ENCODE peak calls at places on chromosomes 1 and 21, in six cellular contexts. H is esophagus squamous epithelium, W is A549, G is GM23338, T is Peyer's patch, F is IMR-90. V is an unnamed sample.

GRCh38 chr1:53446051-53446450 is 13.1 kb upstream of the DMRTB1 start:
- DNase-seq in G (no peak), T (no peak), W (no peak), F (no peak), H (no peak), V (no peak)

GRCh38 chr1:154431586-154432373 is 26.6 kb downstream of the IL6R start:
- DNase-seq in F (peak; percentile 99), T (no peak), H (no peak), G (no peak), W (no peak), V (no peak)

GRCh38 chr1:206784471-206784903 is 12.2 kb upstream of the IL10 start:
- DNase-seq in G (no peak), W (no peak), F (no peak), H (peak; percentile 32), T (peak; percentile 89), V (no peak)

GRCh38 chr21:40534886-40535285 is 312.1 kb downstream of the DSCAM start:
- DNase-seq in T (no peak), F (no peak), H (no peak), W (no peak), G (no peak), V (no peak)

GRCh38 chr1:167477962-167478361 is 40.4 kb downstream of the CD247 start:
- DNase-seq in F (no peak), W (no peak), H (no peak), G (no peak), T (peak; percentile 27), V (no peak)

GRCh38 chr1:192632641-192633532 is 3.1 kb upstream of the RGS13 start:
- DNase-seq in T (no peak), H (no peak), W (no peak), G (peak; percentile 27), F (no peak), V (no peak)

GRCh38 chr1:6506210-6507036 is 15.0 kb upstream of the PLEKHG5 start:
- DNase-seq in T (no peak), W (no peak), F (no peak), H (no peak), G (no peak), V (no peak)

GRCh38 chr1:43293896-43294760 is 6.7 kb upstream of the TIE1 start:
- DNase-seq in T (peak; percentile 76), G (no peak), H (no peak), W (no peak), F (peak; percentile 56), V (no peak)

GRCh38 chr1:93999806-94000205 is 90.6 kb upstream of the GCLM start:
- DNase-seq in W (no peak), F (no peak), H (no peak), T (no peak), G (no peak), V (no peak)

GRCh38 chr1:200919386-200919785 is 24.7 kb downstream of the INAVA start:
- DNase-seq in G (no peak), F (no peak), T (no peak), W (no peak), H (no peak), V (no peak)

GRCh38 chr1:28392027-28392652 is 22.6 kb downstream of the PHACTR4 start:
- DNase-seq in G (no peak), F (peak; percentile 92), T (no peak), W (peak; percentile 13), H (no peak), V (no peak)

GRCh38 chr1:14476170-14476955 is 122.1 kb upstream of the KAZN start:
- DNase-seq in H (no peak), T (no peak), F (peak; percentile 6), W (no peak), G (no peak), V (no peak)

GRCh38 chr1:9852410-9853301 is 28.9 kb upstream of the CLSTN1 start:
- DNase-seq in H (no peak), T (no peak), W (no peak), F (peak; percentile 59), G (no peak), V (no peak)

GRCh38 chr1:211870156-211870555 is 39.6 kb upstream of the LPGAT1 start:
- DNase-seq in W (no peak), G (no peak), F (no peak), H (no peak), T (no peak), V (no peak)

GRCh38 chr1:59475737-59476136 is 178.8 kb downstream of the FGGY start:
- DNase-seq in F (no peak), T (no peak), W (no peak), G (no peak), H (no peak), V (no peak)

GRCh38 chr1:154862927-154863701 is 7.0 kb downstream of the KCNN3 start:
- DNase-seq in W (no peak), F (no peak), G (peak; percentile 37), H (no peak), T (no peak), V (no peak)

GRCh38 chr21:42413500-42413899 is 9.8 kb downstream of the UBASH3A start:
- DNase-seq in G (no peak), W (no peak), T (peak; percentile 36), F (no peak), H (no peak), V (no peak)

GRCh38 chr1:9767964-9768668 is 55.6 kb downstream of the CLSTN1 start:
- DNase-seq in T (peak; percentile 47), W (no peak), H (no peak), F (no peak), G (peak; percentile 57), V (no peak)

GRCh38 chr1:47401761-47402160 is 14.3 kb upstream of the FOXE3 start:
- DNase-seq in H (no peak), T (no peak), W (no peak), F (no peak), G (no peak), V (no peak)

GRCh38 chr1:42214447-42214871 is 49.9 kb upstream of the GUCA2A start:
- DNase-seq in W (no peak), F (peak; percentile 80), T (no peak), H (no peak), G (no peak), V (no peak)

GRCh38 chr21:36698160-36699025 is 522 bp upstream of the SIM2 start:
- DNase-seq in T (no peak), F (peak; percentile 15), G (peak; percentile 71), H (no peak), W (peak; percentile 42), V (no peak)

GRCh38 chr21:33069994-33070811 is at the start of gene OLIG1:
- DNase-seq in T (no peak), F (peak; percentile 10), W (peak; percentile 55), H (no peak), G (peak; percentile 90), V (peak; percentile 58)

GRCh38 chr1:223712856-223713494 is 636 bp downstream of the CAPN2 start:
- DNase-seq in G (no peak), H (no peak), T (peak; percentile 60), F (no peak), W (no peak), V (peak; percentile 58)

GRCh38 chr1:201359031-201359872 is 18.2 kb downstream of the TNNT2 start:
- DNase-seq in W (no peak), T (no peak), F (no peak), G (no peak), H (no peak), V (no peak)

GRCh38 chr1:162530985-162531319 is 30.6 kb upstream of the UAP1 start:
- DNase-seq in W (no peak), H (no peak), T (no peak), G (no peak), F (no peak), V (no peak)

GRCh38 chr1:222161676-222162075 is 386.2 kb downstream of the HHIPL2 start:
- DNase-seq in H (no peak), T (no peak), G (no peak), F (peak; percentile 21), W (no peak), V (no peak)

GRCh38 chr1:112435448-112435847 is 39.4 kb downstream of the CTTNBP2NL start:
- DNase-seq in G (no peak), H (no peak), T (no peak), F (no peak), W (no peak), V (no peak)

GRCh38 chr1:48552420-48552819 is 80.4 kb upstream of the SPATA6 start:
- DNase-seq in T (no peak), G (peak; percentile 57), F (no peak), H (no peak), W (no peak), V (no peak)

GRCh38 chr1:18743233-18743632 is 112.6 kb downstream of the PAX7 start:
- DNase-seq in W (no peak), G (peak; percentile 91), F (no peak), H (no peak), T (no peak), V (no peak)

GRCh38 chr1:231800071-231800470 is 173.5 kb downstream of the DISC1 start:
- DNase-seq in W (no peak), F (no peak), T (no peak), H (no peak), G (no peak), V (no peak)

GRCh38 chr1:159000627-159001026 is 9.1 kb upstream of the IFI16 start:
- DNase-seq in G (peak; percentile 54), H (no peak), F (peak; percentile 94), W (no peak), T (peak; percentile 83), V (peak; percentile 71)

DNA sequence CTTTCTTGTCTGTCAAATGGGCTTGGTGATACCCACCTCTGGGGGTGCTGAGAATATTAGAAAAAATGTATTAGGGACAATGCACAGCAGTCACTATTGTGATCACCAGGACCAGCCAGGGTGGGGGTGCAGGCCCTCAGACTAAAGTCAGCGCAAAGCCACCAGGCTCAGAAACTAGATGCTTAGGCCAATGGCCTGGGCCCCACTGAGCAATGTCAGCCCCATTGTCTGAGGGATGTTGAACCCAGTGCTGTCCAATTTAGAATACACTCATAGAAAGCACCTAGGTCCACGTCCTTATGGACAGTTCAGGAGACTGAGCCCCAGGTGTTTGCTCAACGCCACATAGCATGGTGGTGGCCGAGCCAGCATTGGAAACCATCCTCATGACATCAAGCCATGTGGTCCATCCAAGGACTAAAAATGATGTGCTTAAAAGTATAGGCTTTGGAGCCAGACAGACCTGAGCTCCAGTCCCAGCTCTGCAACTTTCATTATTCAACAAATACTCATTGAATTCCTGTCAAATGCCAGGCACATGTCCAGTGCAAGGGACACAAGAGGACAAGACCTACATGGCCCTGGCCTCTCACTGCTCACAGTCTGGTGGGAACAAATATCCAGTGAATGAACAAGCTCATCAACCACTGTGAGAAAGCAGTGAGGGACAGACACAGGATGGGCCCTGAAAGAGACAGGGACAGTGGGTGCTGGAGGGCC is 273.8 kb downstream of the MATN1 start:
- DNase-seq in H (no peak), F (no peak), G (no peak), W (no peak), T (peak; percentile 9), V (no peak)
- TF ChIP-seq CTCF in H (no peak), F (no peak), G (no peak), W (no peak), T (no peak), V (no peak)

GRCh38 chr1:30746212-30747027 is 11.2 kb downstream of the LAPTM5 start:
- DNase-seq in T (no peak), F (no peak), W (no peak), G (no peak), H (no peak), V (no peak)
- H3K4me1 ChIP-seq in T (peaks cover 78% of the 10 kb centered on the region), F (peaks cover 6% of the 10 kb centered on the region), W (peaks cover 9% of the 10 kb centered on the region), G (no peaks in the 10 kb centered on the region), H (peaks cover 45% of the 10 kb centered on the region), V (peaks cover 100% of the 10 kb centered on the region)

GRCh38 chr1:155966135-155966534 is 12.2 kb downstream of the ARHGEF2 start:
- DNase-seq in F (no peak), H (no peak), G (peak; percentile 67), W (no peak), T (no peak), V (no peak)
- TF ChIP-seq CTCF in F (peak; percentile 38), H (no peak), G (peak; percentile 61), W (no peak), T (no peak), V (peak; percentile 46)

GRCh38 chr1:2038229-2038628 is 12.0 kb upstream of the PRKCZ start:
- DNase-seq in W (no peak), T (no peak), H (no peak), G (no peak), F (no peak), V (no peak)
- H3K4me1 ChIP-seq in W (no peaks in the 10 kb centered on the region), T (no peaks in the 10 kb centered on the region), H (no peaks in the 10 kb centered on the region), G (no peaks in the 10 kb centered on the region), F (no peaks in the 10 kb centered on the region), V (no peaks in the 10 kb centered on the region)

V was measured in heart right ventricle.